ENCODE peak calls at places on chromosomes 7 and 10, in nine cellular contexts. E, Y, S, R, T, I, Z, N and L are unnamed samples.

GRCh38 chr10:62742447-62743105 is 61.9 kb upstream of the ADO start:
- DNase-seq in E (peak), Y (no peak), S (no peak), R (peak), T (no peak), I (no peak), Z (no peak), N (no peak), L (no peak)

GRCh38 chr10:74738052-74738451 is 88.3 kb upstream of the KAT6B start:
- DNase-seq in E (peak), Y (peak), S (no peak), R (peak), T (no peak), I (no peak), Z (no peak), N (no peak), L (no peak)

GRCh38 chr10:120511165-120511564 is 54.1 kb downstream of the PLPP4 start:
- DNase-seq in E (no peak), Y (no peak), S (no peak), R (no peak), T (no peak), I (no peak), Z (peak), N (no peak), L (no peak)

GRCh38 chr7:157347217-157347904 is 10.6 kb downstream of the DNAJB6 start:
- DNase-seq in E (peak), Y (no peak), S (peak), R (no peak), T (peak), I (no peak), Z (peak), N (no peak), L (no peak)

GRCh38 chr10:14602807-14603538 is 171.7 kb downstream of the FAM107B start:
- DNase-seq in E (no peak), Y (no peak), S (no peak), R (peak), T (no peak), I (no peak), Z (no peak), N (no peak), L (no peak)

GRCh38 chr10:128187788-128188185 is 61.6 kb upstream of the MKI67 start:
- DNase-seq in E (no peak), Y (no peak), S (no peak), R (no peak), T (no peak), I (no peak), Z (no peak), N (no peak), L (no peak)

GRCh38 chr10:63866747-63867140 is 345.5 kb downstream of the REEP3 start:
- DNase-seq in E (peak), Y (no peak), S (no peak), R (no peak), T (no peak), I (no peak), Z (no peak), N (peak), L (no peak)

GRCh38 chr7:119514326-119514725 is 758.6 kb upstream of the KCND2 start:
- DNase-seq in E (no peak), Y (no peak), S (no peak), R (no peak), T (no peak), I (no peak), Z (no peak), N (no peak), L (no peak)

GRCh38 chr10:31760674-31761081 is 168.0 kb downstream of the ARHGAP12 start:
- DNase-seq in E (no peak), Y (no peak), S (no peak), R (no peak), T (no peak), I (no peak), Z (no peak), N (no peak), L (no peak)

GRCh38 chr10:43231523-43232078 is 35.3 kb downstream of the RASGEF1A start:
- DNase-seq in E (no peak), Y (no peak), S (no peak), R (no peak), T (peak), I (no peak), Z (no peak), N (no peak), L (no peak)

GRCh38 chr10:112696587-112696986 is 249.6 kb downstream of the VTI1A start:
- DNase-seq in E (no peak), Y (no peak), S (no peak), R (no peak), T (no peak), I (no peak), Z (no peak), N (no peak), L (no peak)

GRCh38 chr7:156892086-156892800 is 740 bp downstream of the LMBR1 start:
- DNase-seq in E (peak), Y (peak), S (no peak), R (no peak), T (no peak), I (peak), Z (no peak), N (peak), L (no peak)

GRCh38 chr10:97040248-97040584 is 145.5 kb downstream of the SLIT1 start:
- DNase-seq in E (no peak), Y (no peak), S (no peak), R (no peak), T (no peak), I (no peak), Z (no peak), N (no peak), L (no peak)

GRCh38 chr7:54546081-54546985 is 4.2 kb downstream of the VSTM2A start:
- DNase-seq in E (no peak), Y (no peak), S (no peak), R (no peak), T (peak), I (no peak), Z (no peak), N (peak), L (no peak)

GRCh38 chr7:38017320-38017719 is 96.9 kb downstream of the EPDR1 start:
- DNase-seq in E (no peak), Y (no peak), S (no peak), R (no peak), T (no peak), I (no peak), Z (no peak), N (no peak), L (no peak)

GRCh38 chr10:76644481-76644880 is 993.1 kb downstream of the KCNMA1 start:
- DNase-seq in E (no peak), Y (no peak), S (no peak), R (no peak), T (no peak), I (no peak), Z (no peak), N (no peak), L (no peak)

GRCh38 chr7:18768256-18768655 is 272.7 kb downstream of the HDAC9 start:
- DNase-seq in E (no peak), Y (no peak), S (no peak), R (no peak), T (no peak), I (no peak), Z (no peak), N (no peak), L (no peak)

GRCh38 chr7:158958618-158959017 is 102.3 kb downstream of the DYNC2I1 start:
- DNase-seq in E (no peak), Y (no peak), S (no peak), R (no peak), T (no peak), I (no peak), Z (no peak), N (peak), L (no peak)

GRCh38 chr10:132889091-132889490 is 53.3 kb downstream of the CFAP46 start:
- DNase-seq in E (no peak), Y (no peak), S (no peak), R (no peak), T (peak), I (no peak), Z (no peak), N (no peak), L (no peak)